ENCODE peak calls at places on chromosomes 5 and 9, in five cellular contexts. E, A, I, W and P are unnamed samples.

GRCh38 chr5:92991681-92992472 is 589.1 kb downstream of the NR2F1-AS1 start:
- DNase-seq in E (no peak), I (no peak), W (no peak), A (no peak), P (no peak)

GRCh38 chr9:37336150-37336549 is 86.3 kb upstream of the GRHPR start:
- DNase-seq in A (no peak), W (no peak), E (no peak), I (no peak), P (no peak)

GRCh38 chr9:116525611-116526010 is 161.5 kb upstream of the TRIM32 start:
- DNase-seq in W (no peak), I (no peak), E (no peak), A (no peak), P (no peak)

GRCh38 chr9:104866186-104866585 is 61.8 kb downstream of the ABCA1 start:
- DNase-seq in E (no peak), W (no peak), I (no peak), A (no peak), P (no peak)

GRCh38 chr9:6896562-6896961 is 138.8 kb downstream of the KDM4C start:
- DNase-seq in I (no peak), W (no peak), A (no peak), E (no peak), P (no peak)

GRCh38 chr9:82934949-82935348 is 128.0 kb downstream of the RASEF start:
- DNase-seq in I (no peak), W (no peak), A (no peak), E (no peak), P (peak)

GRCh38 chr5:154850255-154851062 is at the start of gene FAXDC2:
- DNase-seq in I (peak), E (no peak), A (peak), W (peak), P (no peak)

GRCh38 chr5:106397700-106398099 is 1273.0 kb downstream of the EFNA5 start:
- DNase-seq in I (no peak), A (no peak), W (no peak), E (no peak), P (peak)

GRCh38 chr5:160169326-160169725 is 50.1 kb upstream of the PWWP2A start:
- DNase-seq in I (no peak), W (no peak), A (peak), E (no peak), P (no peak)